ENCODE peak calls at places on chromosomes 7 and 10, in six cellular contexts. J is activated gamma-delta T cell treated with Interleukin-2 at 50 U/mL for 16 hours, U is HFFc6, W is Karpas-422, C is posterior vena cava, M is Peyer's patch. D is an unnamed sample.

GRCh38 chr10:72389022-72389421 is 34.3 kb upstream of the DNAJB12 start:
- DNase-seq in W (no peak), C (no peak), M (no peak), J (no peak), U (no peak), D (no peak)

GRCh38 chr7:121041516-121042148 is 53.1 kb downstream of the CPED1 start:
- DNase-seq in C (no peak), W (no peak), U (peak; percentile 45), J (no peak), M (no peak), D (no peak)

GRCh38 chr10:114388275-114388674 is 16.0 kb downstream of the AFAP1L2 start:
- DNase-seq in C (no peak), M (no peak), J (no peak), W (no peak), U (no peak), D (no peak)

GRCh38 chr10:13347235-13348156 is 597 bp downstream of the SEPHS1 start:
- DNase-seq in J (peak; percentile 72), U (peak; percentile 47), M (peak; percentile 91), W (peak; percentile 90), C (peak; percentile 96), D (peak; percentile 95)

GRCh38 chr7:50685445-50686070 is 97.1 kb downstream of the GRB10 start:
- DNase-seq in U (no peak), C (no peak), J (no peak), M (no peak), W (no peak), D (no peak)

GRCh38 chr7:128434413-128435310 is 21.0 kb upstream of the HILPDA start:
- DNase-seq in C (no peak), W (no peak), J (no peak), U (no peak), M (no peak), D (no peak)

GRCh38 chr7:118214051-118214832 is 10.3 kb upstream of the ANKRD7 start:
- DNase-seq in J (peak; percentile 79), W (peak; percentile 89), M (peak; percentile 83), U (peak; percentile 37), C (peak; percentile 89), D (peak; percentile 85)

GRCh38 chr7:25103766-25104165 is 21.3 kb downstream of the CYCS start:
- DNase-seq in C (no peak), W (no peak), M (no peak), U (no peak), J (no peak), D (no peak)

GRCh38 chr7:105617280-105618015 is 36.2 kb upstream of the EFCAB10 start:
- DNase-seq in J (no peak), M (no peak), C (peak; percentile 31), U (no peak), W (no peak), D (no peak)

GRCh38 chr10:12194752-12195271 is 879 bp downstream of the NUDT5 start:
- DNase-seq in J (peak; percentile 16), U (peak; percentile 22), C (peak; percentile 84), W (peak; percentile 74), M (peak; percentile 63), D (no peak)

GRCh38 chr10:102919992-102920736 is 2.1 kb downstream of the CNNM2 start:
- DNase-seq in W (no peak), J (no peak), M (no peak), U (no peak), C (no peak), D (no peak)

GRCh38 chr10:7606977-7607404 is 59.8 kb downstream of the ITIH5 start:
- DNase-seq in U (no peak), M (no peak), C (no peak), J (no peak), W (no peak), D (no peak)

GRCh38 chr7:29194206-29194593 is 375 bp upstream of the CHN2 start:
- DNase-seq in M (peak; percentile 50), U (no peak), C (peak; percentile 80), W (no peak), J (no peak), D (peak; percentile 86)

GRCh38 chr7:25353191-25353590 is 124.9 kb upstream of the NPVF start:
- DNase-seq in U (no peak), M (no peak), W (no peak), J (no peak), C (no peak), D (no peak)

GRCh38 chr10:92438220-92438619 is 135.7 kb downstream of the IDE start:
- DNase-seq in J (no peak), M (no peak), U (no peak), C (no peak), W (no peak), D (no peak)

GRCh38 chr10:111234234-111234633 is 157.4 kb downstream of the ADRA2A start:
- DNase-seq in J (no peak), C (no peak), M (no peak), U (no peak), W (no peak), D (no peak)

GRCh38 chr10:102632394-102633062 is 11.8 kb upstream of the TRIM8 start:
- DNase-seq in M (no peak), J (no peak), U (no peak), W (no peak), C (peak; percentile 64), D (peak; percentile 59)

GRCh38 chr7:73725703-73726466 is 6.4 kb upstream of the STX1A start:
- DNase-seq in C (peak; percentile 96), M (peak; percentile 97), W (peak; percentile 93), J (peak; percentile 95), U (peak; percentile 58), D (peak; percentile 93)

GRCh38 chr7:16611711-16612110 is 33.8 kb downstream of the ANKMY2 start:
- DNase-seq in M (no peak), U (no peak), W (no peak), C (no peak), J (no peak), D (no peak)

GRCh38 chr7:1919539-1920265 is 249.6 kb downstream of the ELFN1 start:
- DNase-seq in W (no peak), U (peak; percentile 28), M (no peak), C (no peak), J (no peak), D (peak; percentile 78)

GRCh38 chr10:122474145-122474739 is 12.9 kb downstream of the HTRA1 start:
- DNase-seq in W (no peak), M (no peak), U (no peak), J (no peak), C (no peak), D (peak; percentile 66)

GRCh38 chr7:135842446-135843175 is 94.0 kb upstream of the FAM180A start:
- DNase-seq in C (no peak), J (no peak), M (no peak), U (no peak), W (peak; percentile 52), D (no peak)

GRCh38 chr10:96619120-96619519 is 32.3 kb upstream of the TM9SF3 start:
- DNase-seq in J (no peak), C (no peak), M (no peak), W (no peak), U (no peak), D (no peak)

GRCh38 chr7:55515569-55516279 is 56.6 kb downstream of the VOPP1 start:
- DNase-seq in C (no peak), U (no peak), W (no peak), M (peak; percentile 65), J (no peak), D (peak; percentile 56)

GRCh38 chr10:68192113-68192512 is 39.8 kb downstream of the ATOH7 start:
- DNase-seq in J (no peak), U (no peak), M (no peak), W (no peak), C (no peak), D (no peak)

GRCh38 chr7:24139996-24140395 is 144.0 kb upstream of the NPY start:
- DNase-seq in J (no peak), W (no peak), M (no peak), U (no peak), C (no peak), D (no peak)

GRCh38 chr7:55111007-55111406 is 92.2 kb downstream of the EGFR start:
- DNase-seq in J (no peak), U (no peak), C (no peak), M (no peak), W (no peak), D (no peak)

GRCh38 chr7:130899638-130900401 is 165.8 kb upstream of the KLF14 start:
- DNase-seq in U (no peak), M (peak; percentile 87), J (no peak), W (peak; percentile 84), C (no peak), D (no peak)

GRCh38 chr7:92586403-92586802 is 3.8 kb downstream of the FAM133B start:
- DNase-seq in M (no peak), C (no peak), J (no peak), W (peak; percentile 53), U (no peak), D (no peak)

GRCh38 chr10:103663802-103664201 is 170.3 kb downstream of the NEURL1 start:
- DNase-seq in U (no peak), W (no peak), C (no peak), J (no peak), M (no peak), D (no peak)

GRCh38 chr7:330554-331230 is 40.7 kb downstream of the FOXL3 start:
- DNase-seq in U (no peak), M (no peak), C (peak; percentile 47), W (no peak), J (no peak), D (peak; percentile 49)

GRCh38 chr7:140674899-140675701 is 2.4 kb downstream of the ADCK2 start:
- DNase-seq in U (peak; percentile 50), M (peak; percentile 49), J (no peak), W (peak; percentile 66), C (peak; percentile 62), D (no peak)

GRCh38 chr10:127195571-127196226 is 692 bp downstream of the INSYN2A start:
- DNase-seq in M (no peak), W (no peak), J (no peak), U (no peak), C (no peak), D (peak; percentile 66)

GRCh38 chr10:16449454-16449853 is 12.6 kb downstream of the PTER start:
- DNase-seq in C (no peak), M (no peak), W (no peak), J (no peak), U (no peak), D (no peak)

GRCh38 chr7:111727905-111728634 is 165.8 kb upstream of the IMMP2L start:
- DNase-seq in W (no peak), M (no peak), C (no peak), U (no peak), J (no peak), D (peak; percentile 61)

GRCh38 chr10:11522821-11523245 is 88.6 kb downstream of the USP6NL start:
- DNase-seq in M (peak; percentile 60), W (no peak), J (no peak), U (no peak), C (no peak), D (no peak)

GRCh38 chr7:133099887-133100286 is 18.0 kb upstream of the CHCHD3 start:
- DNase-seq in M (no peak), U (no peak), C (no peak), W (no peak), J (no peak), D (no peak)